ENCODE peak calls at places on chromosomes 2 and 18, in seven cellular contexts. Q is bronchial epithelial cell, N is neural progenitor cell, E is OCI-LY7, C is WERI-Rb-1, S is GM23248, W is prostate gland. L is an unnamed sample.

GRCh38 chr2:179410552-179411356 is 146.1 kb upstream of the SESTD1 start:
- DNase-seq in C (peak; percentile 33), N (peak; percentile 83), W (peak; percentile 26), S (peak; percentile 77), E (peak; percentile 76), Q (peak; percentile 57), L (peak; percentile 45)

GRCh38 chr2:205474746-205475145 is 207.6 kb upstream of the NRP2 start:
- DNase-seq in E (no peak), W (no peak), N (no peak), C (no peak), Q (no peak), S (peak; percentile 81), L (no peak)

GRCh38 chr2:163119964-163120363 is 281.4 kb upstream of the KCNH7 start:
- DNase-seq in N (no peak), C (no peak), E (no peak), S (no peak), W (no peak), Q (no peak), L (no peak)

GRCh38 chr2:234071664-234072063 is 21.2 kb downstream of the SPP2 start:
- DNase-seq in Q (no peak), E (peak; percentile 1), W (no peak), C (no peak), S (no peak), N (no peak), L (no peak)

GRCh38 chr2:189444322-189444721 is 3.0 kb downstream of the WDR75 start:
- DNase-seq in Q (peak; percentile 31), E (no peak), S (peak; percentile 26), W (no peak), N (no peak), C (no peak), L (no peak)

GRCh38 chr2:162477011-162477410 is 133.1 kb downstream of the GCA start:
- DNase-seq in Q (no peak), N (no peak), C (no peak), E (no peak), W (no peak), S (no peak), L (no peak)

GRCh38 chr18:50287028-50287440 is 458 bp downstream of the CXXC1 start:
- DNase-seq in C (no peak), E (no peak), Q (no peak), S (no peak), N (no peak), W (no peak), L (no peak)

GRCh38 chr2:82344670-82345069 is 2040.1 kb upstream of the LRRTM1 start:
- DNase-seq in C (no peak), N (peak; percentile 54), S (no peak), Q (peak; percentile 3), E (no peak), W (no peak), L (peak; percentile 16)

GRCh38 chr2:84865181-84865783 is 15.6 kb downstream of the TRABD2A start:
- DNase-seq in W (no peak), C (no peak), S (peak; percentile 53), N (no peak), E (peak; percentile 64), Q (peak; percentile 44), L (no peak)

GRCh38 chr2:237749961-237750360 is 48.6 kb upstream of the RBM44 start:
- DNase-seq in S (no peak), E (no peak), W (no peak), C (no peak), Q (no peak), N (no peak), L (no peak)
- H3K36me3 ChIP-seq in S (peaks cover 50% of the 10 kb centered on the region), E (peaks cover 93% of the 10 kb centered on the region), W (peaks cover 5% of the 10 kb centered on the region), C (no peaks in the 10 kb centered on the region), Q (peaks cover 36% of the 10 kb centered on the region), N (no peaks in the 10 kb centered on the region), L (peaks cover 4% of the 10 kb centered on the region)

DNA sequence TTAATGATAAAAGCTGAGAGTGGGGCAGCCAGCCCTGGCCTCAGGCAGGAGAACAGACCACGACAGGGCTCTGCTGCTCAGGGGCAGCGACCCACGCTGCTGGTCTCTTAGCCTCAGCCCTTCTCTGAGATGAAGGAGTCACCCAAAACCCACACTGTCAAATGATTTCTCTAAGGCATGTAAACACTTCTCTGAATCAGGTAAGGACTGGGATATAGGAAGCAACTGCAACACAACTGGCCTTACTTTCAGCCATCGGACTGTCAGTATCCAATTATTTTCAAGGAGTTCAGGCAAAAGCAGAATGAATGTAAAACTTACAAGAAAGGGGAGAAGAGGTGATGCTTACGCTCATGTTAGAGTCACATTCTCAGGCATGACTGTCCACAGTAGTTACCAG is 21.8 kb downstream of the ERFE start:
- DNase-seq in C (no peak), W (no peak), N (no peak), S (no peak), Q (no peak), E (no peak), L (no peak)
- H3K36me3 ChIP-seq in C (peaks cover 92% of the 10 kb centered on the region), W (peaks cover 20% of the 10 kb centered on the region), N (peaks cover 14% of the 10 kb centered on the region), S (peaks cover 83% of the 10 kb centered on the region), Q (peaks cover 31% of the 10 kb centered on the region), E (peaks cover 96% of the 10 kb centered on the region), L (peaks cover 29% of the 10 kb centered on the region)

GRCh38 chr2:230179086-230179485 is 40.7 kb downstream of the SP110 start:
- DNase-seq in Q (no peak), S (no peak), N (no peak), E (no peak), W (no peak), C (no peak), L (no peak)
- H3K36me3 ChIP-seq in Q (peaks cover 1% of the 10 kb centered on the region), S (no peaks in the 10 kb centered on the region), N (no peaks in the 10 kb centered on the region), E (no peaks in the 10 kb centered on the region), W (peaks cover 6% of the 10 kb centered on the region), C (no peaks in the 10 kb centered on the region), L (no peaks in the 10 kb centered on the region)

GRCh38 chr2:37061312-37061711 is 22.9 kb downstream of the HEATR5B start:
- DNase-seq in Q (no peak), S (no peak), N (no peak), C (no peak), W (no peak), E (no peak), L (no peak)

GRCh38 chr2:37060446-37060845 is 23.7 kb downstream of the HEATR5B start:
- DNase-seq in W (no peak), S (no peak), N (no peak), Q (no peak), C (no peak), E (no peak), L (no peak)

GRCh38 chr2:37061770-37062169 is 22.4 kb downstream of the HEATR5B start:
- DNase-seq in W (no peak), E (no peak), S (no peak), C (no peak), Q (no peak), N (no peak), L (no peak)
- H3K36me3 ChIP-seq in W (no peaks in the 10 kb centered on the region), E (peaks cover 89% of the 10 kb centered on the region), S (peaks cover 46% of the 10 kb centered on the region), C (peaks cover 47% of the 10 kb centered on the region), Q (peaks cover 11% of the 10 kb centered on the region), N (peaks cover 7% of the 10 kb centered on the region), L (peaks cover 3% of the 10 kb centered on the region)

DNA sequence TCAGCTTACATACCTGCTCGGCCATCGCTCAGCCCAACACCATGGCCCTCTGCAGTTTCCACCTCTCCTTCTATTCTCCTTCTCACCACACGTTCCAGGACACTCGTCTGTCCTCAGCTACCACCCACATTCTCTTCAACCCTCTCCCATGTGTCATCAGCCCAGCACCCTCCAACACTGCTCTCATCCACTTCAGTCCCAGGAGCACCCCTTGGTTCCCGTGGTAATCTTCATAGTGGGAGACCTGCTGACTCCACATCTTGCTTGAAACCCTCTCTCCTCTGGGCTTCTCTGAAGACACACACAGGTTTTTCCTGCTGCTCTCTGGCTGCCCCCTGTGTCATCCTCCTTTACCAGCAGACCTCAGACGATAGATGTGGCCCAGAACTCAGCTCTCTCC is 228.7 kb downstream of the GBX2 start:
- DNase-seq in S (peak; percentile 43), C (no peak), Q (no peak), E (no peak), W (no peak), N (no peak), L (no peak)
- H3K36me3 ChIP-seq in S (no peaks in the 10 kb centered on the region), C (peaks cover 46% of the 10 kb centered on the region), Q (peaks cover 2% of the 10 kb centered on the region), E (no peaks in the 10 kb centered on the region), W (no peaks in the 10 kb centered on the region), N (no peaks in the 10 kb centered on the region), L (no peaks in the 10 kb centered on the region)

DNA sequence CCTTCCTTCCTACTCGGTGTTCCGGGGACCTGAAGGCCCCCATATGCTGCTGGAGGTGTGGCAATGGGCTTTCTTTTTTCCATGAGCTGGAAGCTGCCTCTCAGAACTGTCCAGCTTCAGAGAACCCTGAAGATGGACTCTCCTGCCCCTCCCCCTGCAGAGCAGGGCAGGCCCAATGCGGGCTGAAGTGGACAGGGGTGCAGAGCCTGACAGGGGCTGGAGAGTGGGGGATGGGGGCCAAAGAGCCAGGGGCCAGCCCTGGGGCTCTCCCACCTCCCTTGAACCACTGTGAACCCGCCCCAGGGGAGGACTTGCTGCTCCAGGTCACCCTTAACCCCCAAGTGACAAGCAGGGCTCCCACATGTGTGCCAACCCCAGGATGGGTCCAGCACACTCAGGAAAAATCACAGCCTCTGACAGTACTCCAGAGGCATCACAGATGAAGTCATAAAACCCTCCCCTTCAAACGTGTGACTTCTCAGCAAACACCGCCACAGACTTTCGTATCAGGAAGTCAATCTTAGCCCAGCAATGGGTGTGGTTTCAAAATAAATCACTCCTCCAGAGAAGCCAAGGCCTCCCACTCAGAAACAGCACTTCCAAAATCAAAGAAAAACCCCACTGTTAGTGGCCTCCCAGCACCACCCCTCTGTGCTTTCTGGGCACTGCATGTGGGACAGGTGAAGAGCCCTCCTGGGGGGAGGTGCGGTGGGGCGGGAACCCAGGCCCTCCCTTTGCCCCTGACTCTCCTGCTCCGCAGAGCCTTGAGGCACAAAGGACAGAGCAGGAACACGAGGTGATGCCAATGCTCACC is 135.8 kb downstream of the HDAC4 start:
- DNase-seq in S (peak; percentile 82), E (peak; percentile 38), W (peak; percentile 68), N (no peak), Q (peak; percentile 70), C (no peak), L (no peak)
- H3K36me3 ChIP-seq in S (no peaks in the 10 kb centered on the region), E (no peaks in the 10 kb centered on the region), W (no peaks in the 10 kb centered on the region), N (no peaks in the 10 kb centered on the region), Q (no peaks in the 10 kb centered on the region), C (no peaks in the 10 kb centered on the region), L (no peaks in the 10 kb centered on the region)

GRCh38 chr2:217880490-217880889 is 122.3 kb downstream of the TNS1 start:
- DNase-seq in W (no peak), E (no peak), Q (no peak), C (no peak), N (no peak), S (no peak), L (no peak)
- H3K36me3 ChIP-seq in W (peaks cover 21% of the 10 kb centered on the region), E (no peaks in the 10 kb centered on the region), Q (peaks cover 8% of the 10 kb centered on the region), C (no peaks in the 10 kb centered on the region), N (no peaks in the 10 kb centered on the region), S (peaks cover 48% of the 10 kb centered on the region), L (peaks cover 3% of the 10 kb centered on the region)

DNA sequence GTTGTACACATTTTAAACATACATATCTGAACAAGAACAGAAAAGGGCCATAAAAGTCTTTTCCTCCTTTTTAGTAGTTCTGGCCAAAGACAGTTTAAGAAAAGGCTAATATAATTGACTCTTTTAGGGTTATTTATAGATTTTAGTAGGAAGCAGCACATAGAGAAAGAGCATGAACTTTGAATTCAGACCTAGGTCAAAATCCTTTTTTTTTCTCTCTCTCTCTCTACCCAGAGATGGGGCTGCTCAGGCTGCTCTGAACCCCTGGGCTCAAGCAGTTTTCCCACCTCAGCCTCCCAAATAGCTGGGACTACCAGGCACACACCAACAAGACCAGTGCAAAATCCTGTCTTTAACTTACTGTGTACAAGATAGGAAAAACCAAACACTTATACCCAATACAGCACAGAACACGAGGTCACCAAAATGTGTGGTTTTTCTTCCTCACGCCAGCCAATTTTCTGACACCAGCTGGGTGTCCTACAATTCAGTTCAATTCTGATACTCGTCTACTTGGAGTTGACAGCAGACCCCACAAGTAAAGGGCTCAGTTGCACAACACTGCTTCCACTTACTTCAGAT is 32.1 kb downstream of the ERLEC1 start:
- DNase-seq in W (no peak), C (no peak), S (no peak), Q (no peak), N (no peak), E (no peak), L (no peak)
- H3K36me3 ChIP-seq in W (no peaks in the 10 kb centered on the region), C (peaks cover 31% of the 10 kb centered on the region), S (peaks cover 35% of the 10 kb centered on the region), Q (peaks cover 3% of the 10 kb centered on the region), N (peaks cover 4% of the 10 kb centered on the region), E (peaks cover 48% of the 10 kb centered on the region), L (no peaks in the 10 kb centered on the region)

L was measured in iPS DF 6.9.